ENCODE peak calls at places on chromosomes 16 and 17, in ten cellular contexts. A is G401; Z is ACHN; B is T-helper 2 cell; T is MG63; L is A172; O is RWPE1; G is stimulated activated CD4-positive, alpha-beta T cell treated with anti-CD3 and anti-CD28 coated beads, Interleukin-4, amount 100 ng/mL, for 4 hours; E is effector memory CD4-positive, alpha-beta T cell; S is RCC 7860. Y is an unnamed sample.

GRCh38 chr17:81397314-81398169 is 2.3 kb downstream of the BAHCC1 start:
- DNase-seq in A (peak), Z (peak), B (no peak), T (peak), L (no peak), O (no peak), G (no peak), E (no peak), S (no peak), Y (peak)

GRCh38 chr16:57667526-57668258 is 414 bp upstream of the ADGRG3 start:
- DNase-seq in A (no peak), Z (no peak), B (no peak), T (no peak), L (peak), O (no peak), G (no peak), E (no peak), S (peak), Y (no peak)

GRCh38 chr17:61294777-61295176 is 104.9 kb upstream of the TBX2 start:
- DNase-seq in A (no peak), Z (peak), B (no peak), T (peak), L (peak), O (no peak), G (no peak), E (no peak), S (peak), Y (no peak)

GRCh38 chr16:72530434-72530833 is 358.5 kb upstream of the PMFBP1 start:
- DNase-seq in A (no peak), Z (peak), B (no peak), T (no peak), L (peak), O (peak), G (no peak), E (no peak), S (peak), Y (no peak)

GRCh38 chr16:11880047-11880446 is 28.7 kb upstream of the RSL1D1 start:
- DNase-seq in A (no peak), Z (no peak), B (no peak), T (no peak), L (no peak), O (no peak), G (no peak), E (no peak), S (no peak), Y (no peak)

GRCh38 chr17:41254861-41255260 is 323 bp upstream of the KRTAP9-9 start:
- DNase-seq in A (no peak), Z (no peak), B (no peak), T (no peak), L (no peak), O (no peak), G (no peak), E (no peak), S (no peak), Y (no peak)

GRCh38 chr16:70457446-70457845 is 3.1 kb downstream of the FCSK start:
- DNase-seq in A (no peak), Z (no peak), B (no peak), T (no peak), L (no peak), O (no peak), G (no peak), E (no peak), S (no peak), Y (no peak)

GRCh38 chr16:84446596-84447392 is 57.7 kb downstream of the MEAK7 start:
- DNase-seq in A (no peak), Z (no peak), B (no peak), T (no peak), L (no peak), O (no peak), G (no peak), E (no peak), S (no peak), Y (no peak)

GRCh38 chr16:89246383-89246902 is 28.9 kb downstream of the ZNF778 start:
- DNase-seq in A (no peak), Z (no peak), B (no peak), T (no peak), L (no peak), O (no peak), G (no peak), E (no peak), S (no peak), Y (no peak)

GRCh38 chr17:14330492-14330920 is 29.6 kb downstream of the HS3ST3B1 start:
- DNase-seq in A (no peak), Z (no peak), B (no peak), T (no peak), L (no peak), O (no peak), G (no peak), E (no peak), S (no peak), Y (no peak)

GRCh38 chr17:3681565-3681964 is 13.0 kb downstream of the EMC6 start:
- DNase-seq in A (no peak), Z (no peak), B (no peak), T (no peak), L (no peak), O (no peak), G (no peak), E (no peak), S (no peak), Y (no peak)

GRCh38 chr17:50095626-50096037 is 481 bp downstream of the PDK2 start:
- DNase-seq in A (no peak), Z (no peak), B (no peak), T (no peak), L (no peak), O (peak), G (no peak), E (no peak), S (no peak), Y (no peak)

GRCh38 chr16:68286153-68287074 is 22.1 kb downstream of the SLC7A6 start:
- DNase-seq in A (no peak), Z (no peak), B (no peak), T (no peak), L (no peak), O (no peak), G (no peak), E (no peak), S (no peak), Y (no peak)

GRCh38 chr17:28279411-28279810 is 39.6 kb upstream of the TMEM97 start:
- DNase-seq in A (no peak), Z (no peak), B (no peak), T (no peak), L (no peak), O (no peak), G (no peak), E (no peak), S (no peak), Y (no peak)

GRCh38 chr16:10605636-10606035 is 25.2 kb upstream of the EMP2 start:
- DNase-seq in A (no peak), Z (no peak), B (no peak), T (no peak), L (no peak), O (no peak), G (no peak), E (no peak), S (no peak), Y (no peak)

GRCh38 chr16:4510131-4510530 is 28.4 kb downstream of the CDIP1 start:
- DNase-seq in A (no peak), Z (no peak), B (no peak), T (no peak), L (no peak), O (no peak), G (no peak), E (no peak), S (no peak), Y (no peak)

GRCh38 chr16:85090873-85091521 is 21.3 kb downstream of the CIBAR2 start:
- DNase-seq in A (no peak), Z (no peak), B (no peak), T (no peak), L (no peak), O (no peak), G (no peak), E (no peak), S (no peak), Y (no peak)

GRCh38 chr16:56389554-56389953 is 35.8 kb downstream of the AMFR start:
- DNase-seq in A (no peak), Z (peak), B (no peak), T (peak), L (peak), O (peak), G (no peak), E (no peak), S (peak), Y (no peak)

GRCh38 chr17:7295230-7296180 is 1.1 kb upstream of the YBX2 start:
- DNase-seq in A (no peak), Z (no peak), B (no peak), T (no peak), L (no peak), O (no peak), G (no peak), E (no peak), S (no peak), Y (no peak)

GRCh38 chr16:47972246-47972985 is 183.4 kb downstream of the ABCC12 start:
- DNase-seq in A (no peak), Z (no peak), B (no peak), T (no peak), L (no peak), O (no peak), G (no peak), E (no peak), S (no peak), Y (no peak)

GRCh38 chr17:78862073-78863023 is 21.7 kb upstream of the USP36 start:
- DNase-seq in A (no peak), Z (peak), B (no peak), T (peak), L (peak), O (peak), G (no peak), E (no peak), S (peak), Y (no peak)

GRCh38 chr17:82367724-82368524 is 3.6 kb upstream of the UTS2R start:
- DNase-seq in A (peak), Z (peak), B (no peak), T (peak), L (peak), O (no peak), G (no peak), E (no peak), S (no peak), Y (no peak)

GRCh38 chr16:57810197-57811024 is 8.1 kb upstream of the KIFC3 start:
- DNase-seq in A (no peak), Z (peak), B (peak), T (peak), L (peak), O (peak), G (peak), E (peak), S (peak), Y (peak)

GRCh38 chr16:1488054-1488601 is 616 bp downstream of the PTX4 start:
- DNase-seq in A (no peak), Z (no peak), B (no peak), T (no peak), L (no peak), O (no peak), G (no peak), E (no peak), S (no peak), Y (no peak)

GRCh38 chr16:25411376-25412081 is 153.9 kb upstream of the ZKSCAN2 start:
- DNase-seq in A (no peak), Z (no peak), B (no peak), T (no peak), L (no peak), O (no peak), G (no peak), E (no peak), S (no peak), Y (no peak)

GRCh38 chr17:79940381-79941087 is 95.1 kb downstream of the TBC1D16 start:
- DNase-seq in A (no peak), Z (no peak), B (no peak), T (no peak), L (no peak), O (no peak), G (no peak), E (no peak), S (no peak), Y (no peak)

GRCh38 chr17:81207610-81208581 is 14.9 kb downstream of the CEP131 start:
- DNase-seq in A (no peak), Z (no peak), B (no peak), T (peak), L (no peak), O (no peak), G (no peak), E (no peak), S (no peak), Y (peak)

GRCh38 chr17:69878661-69879060 is 196.4 kb upstream of the KCNJ16 start:
- DNase-seq in A (no peak), Z (no peak), B (no peak), T (no peak), L (no peak), O (no peak), G (no peak), E (no peak), S (no peak), Y (no peak)

GRCh38 chr16:48117217-48118105 is 38.3 kb downstream of the ABCC12 start:
- DNase-seq in A (no peak), Z (peak), B (peak), T (peak), L (peak), O (peak), G (peak), E (peak), S (no peak), Y (peak)

GRCh38 chr17:9021158-9021984 is at the start of gene NTN1:
- DNase-seq in A (no peak), Z (peak), B (peak), T (peak), L (peak), O (peak), G (peak), E (peak), S (no peak), Y (peak)

GRCh38 chr17:35866356-35866950 is 2.2 kb downstream of the HEATR9 start:
- DNase-seq in A (no peak), Z (no peak), B (no peak), T (no peak), L (peak), O (no peak), G (no peak), E (no peak), S (no peak), Y (no peak)